ENCODE peak calls at places on chromosomes 16 and 17, in nine cellular contexts. S is brain microvascular endothelial cell, X is SK-N-SH, K is glutamatergic neuron, A is adrenal gland, O is foreskin fibroblast, N is fibroblast of lung, L is mucosa of descending colon, E is RWPE1. W is an unnamed sample.

GRCh38 chr17:28916302-28916934 is 13.5 kb upstream of the DHRS13 start:
- DNase-seq in K (peak; percentile 48), E (no peak), A (peak; percentile 60), S (no peak), N (peak; percentile 61), X (peak; percentile 49), O (no peak), L (peak; percentile 73), W (no peak)

GRCh38 chr17:2694381-2695242 is 17.0 kb downstream of the CLUH start:
- DNase-seq in N (no peak), K (peak; percentile 27), E (no peak), O (no peak), X (peak; percentile 39), L (no peak), S (no peak), A (peak; percentile 22), W (peak; percentile 92)

GRCh38 chr16:86882586-86883280 is 304.4 kb downstream of the FOXL1 start:
- DNase-seq in L (no peak), K (no peak), E (peak; percentile 40), N (peak; percentile 73), O (peak; percentile 80), A (peak; percentile 50), X (no peak), S (peak; percentile 74), W (peak; percentile 56)

GRCh38 chr17:31488264-31488981 is 96.9 kb downstream of the RAB11FIP4 start:
- DNase-seq in X (peak; percentile 68), A (no peak), N (no peak), K (no peak), S (no peak), O (no peak), L (peak; percentile 53), E (peak; percentile 24), W (no peak)

GRCh38 chr17:83100853-83101391 is 21.5 kb downstream of the METRNL start:
- DNase-seq in N (no peak), S (no peak), K (no peak), O (no peak), E (no peak), A (no peak), L (peak; percentile 37), X (no peak), W (no peak)

GRCh38 chr16:86217891-86218270 is 292.4 kb upstream of the FOXF1 start:
- DNase-seq in X (no peak), A (no peak), N (no peak), K (no peak), O (no peak), E (no peak), S (no peak), L (no peak), W (peak; percentile 19)

GRCh38 chr17:47785538-47786123 is 36.0 kb downstream of the OSBPL7 start:
- DNase-seq in S (no peak), E (no peak), O (no peak), A (no peak), N (peak; percentile 20), L (no peak), K (no peak), X (no peak), W (no peak)

GRCh38 chr17:70119961-70120360 is 44.9 kb downstream of the KCNJ16 start:
- DNase-seq in O (peak; percentile 24), A (no peak), K (no peak), S (no peak), E (no peak), L (no peak), X (no peak), N (peak; percentile 6), W (no peak)

GRCh38 chr16:69522041-69522578 is 43.7 kb upstream of the NFAT5 start:
- DNase-seq in K (no peak), A (no peak), E (no peak), L (no peak), N (no peak), X (no peak), S (no peak), O (no peak), W (no peak)

GRCh38 chr17:82458885-82459424 is 414 bp downstream of the NARF start:
- DNase-seq in L (peak; percentile 40), E (peak; percentile 8), O (no peak), A (no peak), N (no peak), X (peak; percentile 76), S (peak; percentile 30), K (peak; percentile 48), W (no peak)

GRCh38 chr17:49316889-49317288 is 45.2 kb downstream of the ZNF652 start:
- DNase-seq in L (no peak), N (no peak), O (no peak), X (no peak), E (no peak), K (no peak), S (no peak), A (no peak), W (no peak)

GRCh38 chr17:65684631-65685030 is 123.2 kb upstream of the AXIN2 start:
- DNase-seq in E (no peak), L (no peak), K (no peak), O (peak; percentile 72), S (peak; percentile 9), A (no peak), X (no peak), N (peak; percentile 6), W (no peak)

GRCh38 chr17:8041249-8041928 is 2.5 kb downstream of the ALOX15B start:
- DNase-seq in L (peak; percentile 52), N (peak; percentile 88), S (peak; percentile 46), E (peak; percentile 53), X (peak; percentile 73), O (peak; percentile 64), A (no peak), K (no peak), W (no peak)

GRCh38 chr17:63024716-63025115 is 58.7 kb downstream of the TANC2 start:
- DNase-seq in K (no peak), X (no peak), E (no peak), S (no peak), L (no peak), N (peak; percentile 18), O (peak; percentile 18), A (no peak), W (no peak)

GRCh38 chr17:28901866-28902818 is 737 bp downstream of the DHRS13 start:
- DNase-seq in N (peak; percentile 35), L (peak; percentile 78), E (peak; percentile 24), A (peak; percentile 41), K (peak; percentile 77), S (no peak), O (no peak), X (peak; percentile 83), W (no peak)

GRCh38 chr16:24848065-24848464 is 2.3 kb downstream of the SLC5A11 start:
- DNase-seq in L (no peak), X (no peak), A (no peak), K (no peak), N (peak; percentile 41), S (peak; percentile 79), E (no peak), O (peak; percentile 64), W (no peak)

GRCh38 chr16:79618041-79618711 is 17.6 kb upstream of the MAF start:
- DNase-seq in N (no peak), E (no peak), A (no peak), S (no peak), L (no peak), X (no peak), K (no peak), O (no peak), W (no peak)

GRCh38 chr17:75877752-75878173 is 618 bp downstream of the TRIM47 start:
- DNase-seq in A (peak; percentile 72), L (peak; percentile 83), E (peak; percentile 51), K (peak; percentile 83), N (peak; percentile 57), S (peak; percentile 33), O (peak; percentile 75), X (peak; percentile 93), W (peak; percentile 91)
- TF ChIP-seq CTCF in A (peak; percentile 38), L (peak; percentile 54), E (peak; percentile 73), K (no peak), N (peak; percentile 36), S (peak; percentile 41), O (peak; percentile 41), X (peak; percentile 15), W (peak; percentile 72)

DNA sequence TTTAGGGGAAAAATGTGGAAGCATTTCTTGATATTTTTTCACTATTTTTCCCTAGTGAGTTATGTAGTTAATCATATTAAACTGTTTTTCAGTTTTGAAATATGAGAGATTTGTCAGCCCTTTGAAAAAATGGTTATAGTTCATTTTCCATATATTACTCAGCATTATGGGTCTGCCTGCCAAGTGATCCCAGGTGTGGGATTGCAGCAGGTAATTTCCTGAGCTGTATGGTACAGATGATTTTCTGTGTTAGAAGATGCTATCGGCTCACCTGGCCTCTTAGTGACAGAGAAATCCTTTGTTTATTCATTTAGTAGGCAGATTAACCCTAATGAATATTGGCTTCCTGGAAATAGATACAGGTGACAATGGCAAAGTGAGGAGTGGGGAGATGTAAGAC is 275.1 kb upstream of the TBX2 start:
- DNase-seq in O (no peak), E (peak; percentile 3), N (no peak), S (no peak), L (no peak), K (no peak), X (no peak), A (no peak), W (no peak)
- TF ChIP-seq CTCF in O (no peak), E (no peak), N (no peak), S (no peak), L (no peak), K (no peak), X (no peak), A (no peak), W (no peak)

DNA sequence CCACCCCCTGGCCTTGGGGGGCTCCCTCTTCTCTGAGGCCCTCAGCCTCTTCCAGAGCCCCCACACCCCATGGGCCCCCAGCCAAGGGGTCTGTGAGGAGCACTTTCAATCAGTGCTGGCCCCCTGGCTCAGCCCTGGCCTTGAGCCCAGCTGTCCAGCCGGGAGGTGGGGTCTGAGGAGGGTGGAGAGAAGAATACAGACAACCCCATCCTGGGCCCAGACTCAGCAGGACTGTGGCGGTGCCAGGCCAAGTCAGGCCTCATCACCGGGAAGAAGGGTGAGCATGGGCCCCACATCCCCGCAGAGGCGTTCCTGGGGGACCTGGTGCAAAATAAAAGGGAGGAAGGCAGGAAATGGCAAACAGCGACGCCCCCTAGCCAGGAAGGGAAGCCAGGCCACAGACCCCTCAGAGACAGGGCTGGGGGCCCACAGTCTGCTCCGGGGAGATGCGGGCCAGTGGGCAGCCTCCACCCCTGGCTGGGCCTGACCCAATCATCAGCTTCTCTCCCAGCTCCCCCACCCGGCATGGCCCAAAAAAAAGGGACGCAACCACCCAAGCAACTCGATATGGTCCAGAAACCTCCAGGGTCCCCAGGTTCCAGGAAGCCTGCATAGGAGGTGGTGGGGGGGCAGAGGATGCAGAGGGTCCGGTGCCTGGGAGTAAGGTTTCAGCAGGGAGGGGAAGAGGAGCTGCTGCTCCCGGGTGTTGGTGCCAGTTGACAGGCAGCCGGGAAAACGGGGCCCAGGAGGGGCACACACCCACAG is 20.6 kb downstream of the ZNF423 start:
- DNase-seq in L (no peak), A (no peak), S (no peak), N (no peak), K (no peak), O (no peak), E (no peak), X (peak; percentile 87), W (no peak)
- TF ChIP-seq CTCF in L (no peak), A (no peak), S (no peak), N (no peak), K (no peak), O (no peak), E (no peak), X (no peak), W (peak; percentile 18)

GRCh38 chr17:78362671-78363070 is 2.8 kb upstream of the SOCS3 start:
- DNase-seq in K (no peak), E (no peak), A (no peak), X (no peak), O (no peak), N (no peak), S (no peak), L (no peak), W (no peak)
- TF ChIP-seq CTCF in K (no peak), E (no peak), A (no peak), X (peak; percentile 30), O (peak; percentile 4), N (no peak), S (peak; percentile 51), L (no peak), W (peak; percentile 31)

W was measured in chondrocyte.